ENCODE peak calls at places on chromosomes 2 and 18, in nine cellular contexts. One of them, this sample, is unnamed.

GRCh38 chr2:219254590-219255219 is 987 bp upstream of the TUBA4A start:
- DNase-seq in GM04503: no peak
- DNase-seq in KBM-7: peak; percentile 72
- DNase-seq in AG04450: no peak
- DNase-seq in NCI-H82: no peak
- DNase-seq in NCI-H2081: no peak
- DNase-seq in activated T-cell treated with anti-CD3 and anti-CD28 coated beads for 1 hour: no peak
- DNase-seq in fibroblast of mammary gland: no peak
- DNase-seq in NCI-H1694: no peak
- DNase-seq in this sample: peak; percentile 51

GRCh38 chr2:36354816-36355156 is 792 bp upstream of the CRIM1 start:
- DNase-seq in GM04503: no peak
- DNase-seq in KBM-7: no peak
- DNase-seq in AG04450: no peak
- DNase-seq in NCI-H82: no peak
- DNase-seq in NCI-H2081: no peak
- DNase-seq in activated T-cell treated with anti-CD3 and anti-CD28 coated beads for 1 hour: no peak
- DNase-seq in fibroblast of mammary gland: no peak
- DNase-seq in NCI-H1694: no peak
- DNase-seq in this sample: no peak

GRCh38 chr18:23317975-23318675 is 135.0 kb upstream of the RIOK3 start:
- DNase-seq in GM04503: peak; percentile 42
- DNase-seq in KBM-7: no peak
- DNase-seq in AG04450: no peak
- DNase-seq in NCI-H82: no peak
- DNase-seq in NCI-H2081: no peak
- DNase-seq in activated T-cell treated with anti-CD3 and anti-CD28 coated beads for 1 hour: no peak
- DNase-seq in fibroblast of mammary gland: peak; percentile 76
- DNase-seq in NCI-H1694: no peak
- DNase-seq in this sample: no peak

GRCh38 chr2:204743368-204743960 is 198.2 kb downstream of the PARD3B start:
- DNase-seq in GM04503: no peak
- DNase-seq in KBM-7: no peak
- DNase-seq in AG04450: no peak
- DNase-seq in NCI-H82: no peak
- DNase-seq in NCI-H2081: no peak
- DNase-seq in activated T-cell treated with anti-CD3 and anti-CD28 coated beads for 1 hour: no peak
- DNase-seq in fibroblast of mammary gland: no peak
- DNase-seq in NCI-H1694: no peak
- DNase-seq in this sample: no peak

GRCh38 chr2:5915926-5916325 is 223.7 kb downstream of the SOX11 start:
- DNase-seq in GM04503: no peak
- DNase-seq in KBM-7: peak; percentile 43
- DNase-seq in AG04450: peak; percentile 16
- DNase-seq in NCI-H82: peak; percentile 80
- DNase-seq in NCI-H2081: peak; percentile 68
- DNase-seq in activated T-cell treated with anti-CD3 and anti-CD28 coated beads for 1 hour: no peak
- DNase-seq in fibroblast of mammary gland: no peak
- DNase-seq in NCI-H1694: peak; percentile 64
- DNase-seq in this sample: no peak

GRCh38 chr2:20108655-20109396 is 57.4 kb upstream of the LAPTM4A start:
- DNase-seq in GM04503: no peak
- DNase-seq in KBM-7: no peak
- DNase-seq in AG04450: no peak
- DNase-seq in NCI-H82: no peak
- DNase-seq in NCI-H2081: no peak
- DNase-seq in activated T-cell treated with anti-CD3 and anti-CD28 coated beads for 1 hour: no peak
- DNase-seq in fibroblast of mammary gland: peak; percentile 82
- DNase-seq in NCI-H1694: no peak
- DNase-seq in this sample: peak; percentile 69

GRCh38 chr2:210421916-210422315 is 54.6 kb downstream of the LANCL1 start:
- DNase-seq in GM04503: no peak
- DNase-seq in KBM-7: peak; percentile 27
- DNase-seq in AG04450: no peak
- DNase-seq in NCI-H82: no peak
- DNase-seq in NCI-H2081: no peak
- DNase-seq in activated T-cell treated with anti-CD3 and anti-CD28 coated beads for 1 hour: no peak
- DNase-seq in fibroblast of mammary gland: peak; percentile 72
- DNase-seq in NCI-H1694: no peak
- DNase-seq in this sample: no peak

GRCh38 chr2:187698374-187699110 is 144.3 kb upstream of the TFPI start:
- DNase-seq in GM04503: no peak
- DNase-seq in KBM-7: no peak
- DNase-seq in AG04450: no peak
- DNase-seq in NCI-H82: no peak
- DNase-seq in NCI-H2081: no peak
- DNase-seq in activated T-cell treated with anti-CD3 and anti-CD28 coated beads for 1 hour: no peak
- DNase-seq in fibroblast of mammary gland: peak; percentile 1
- DNase-seq in NCI-H1694: no peak
- DNase-seq in this sample: no peak

GRCh38 chr2:212005077-212005671 is 533.4 kb downstream of the ERBB4 start:
- DNase-seq in GM04503: no peak
- DNase-seq in KBM-7: peak; percentile 22
- DNase-seq in AG04450: no peak
- DNase-seq in NCI-H82: peak; percentile 79
- DNase-seq in NCI-H2081: peak; percentile 73
- DNase-seq in activated T-cell treated with anti-CD3 and anti-CD28 coated beads for 1 hour: no peak
- DNase-seq in fibroblast of mammary gland: peak; percentile 39
- DNase-seq in NCI-H1694: peak; percentile 33
- DNase-seq in this sample: peak; percentile 25

GRCh38 chr2:99217929-99218501 is 37.0 kb downstream of the MRPL30 start:
- DNase-seq in GM04503: no peak
- DNase-seq in KBM-7: peak; percentile 59
- DNase-seq in AG04450: no peak
- DNase-seq in NCI-H82: no peak
- DNase-seq in NCI-H2081: no peak
- DNase-seq in activated T-cell treated with anti-CD3 and anti-CD28 coated beads for 1 hour: no peak
- DNase-seq in fibroblast of mammary gland: no peak
- DNase-seq in NCI-H1694: no peak
- DNase-seq in this sample: no peak

GRCh38 chr2:121521359-121521758 is 9.3 kb upstream of the RNU4ATAC start:
- DNase-seq in GM04503: no peak
- DNase-seq in KBM-7: no peak
- DNase-seq in AG04450: peak; percentile 23
- DNase-seq in NCI-H82: no peak
- DNase-seq in NCI-H2081: no peak
- DNase-seq in activated T-cell treated with anti-CD3 and anti-CD28 coated beads for 1 hour: no peak
- DNase-seq in fibroblast of mammary gland: peak; percentile 77
- DNase-seq in NCI-H1694: no peak
- DNase-seq in this sample: no peak

GRCh38 chr2:162013514-162014205 is 60.4 kb downstream of the DPP4 start:
- DNase-seq in GM04503: no peak
- DNase-seq in KBM-7: peak; percentile 40
- DNase-seq in AG04450: no peak
- DNase-seq in NCI-H82: no peak
- DNase-seq in NCI-H2081: no peak
- DNase-seq in activated T-cell treated with anti-CD3 and anti-CD28 coated beads for 1 hour: no peak
- DNase-seq in fibroblast of mammary gland: no peak
- DNase-seq in NCI-H1694: no peak
- DNase-seq in this sample: no peak

GRCh38 chr2:39494784-39495251 is 57.7 kb upstream of the MAP4K3 start:
- DNase-seq in GM04503: peak; percentile 96
- DNase-seq in KBM-7: no peak
- DNase-seq in AG04450: peak; percentile 89
- DNase-seq in NCI-H82: no peak
- DNase-seq in NCI-H2081: no peak
- DNase-seq in activated T-cell treated with anti-CD3 and anti-CD28 coated beads for 1 hour: no peak
- DNase-seq in fibroblast of mammary gland: peak; percentile 99
- DNase-seq in NCI-H1694: no peak
- DNase-seq in this sample: no peak

GRCh38 chr2:101983486-101983885 is 8.3 kb upstream of the IL1R2 start:
- DNase-seq in GM04503: no peak
- DNase-seq in KBM-7: no peak
- DNase-seq in AG04450: no peak
- DNase-seq in NCI-H82: no peak
- DNase-seq in NCI-H2081: peak; percentile 25
- DNase-seq in activated T-cell treated with anti-CD3 and anti-CD28 coated beads for 1 hour: no peak
- DNase-seq in fibroblast of mammary gland: no peak
- DNase-seq in NCI-H1694: no peak
- DNase-seq in this sample: no peak

GRCh38 chr2:69163109-69163508 is 150.1 kb downstream of the ANTXR1 start:
- DNase-seq in GM04503: peak; percentile 83
- DNase-seq in KBM-7: peak; percentile 92
- DNase-seq in AG04450: peak; percentile 47
- DNase-seq in NCI-H82: no peak
- DNase-seq in NCI-H2081: no peak
- DNase-seq in activated T-cell treated with anti-CD3 and anti-CD28 coated beads for 1 hour: no peak
- DNase-seq in fibroblast of mammary gland: peak; percentile 81
- DNase-seq in NCI-H1694: no peak
- DNase-seq in this sample: no peak

GRCh38 chr18:46502444-46502843 is 154.6 kb downstream of the LOXHD1 start:
- DNase-seq in GM04503: no peak
- DNase-seq in KBM-7: peak; percentile 31
- DNase-seq in AG04450: no peak
- DNase-seq in NCI-H82: no peak
- DNase-seq in NCI-H2081: no peak
- DNase-seq in activated T-cell treated with anti-CD3 and anti-CD28 coated beads for 1 hour: no peak
- DNase-seq in fibroblast of mammary gland: no peak
- DNase-seq in NCI-H1694: no peak
- DNase-seq in this sample: no peak

GRCh38 chr18:286515-287310 is 18.9 kb upstream of the THOC1 start:
- DNase-seq in GM04503: no peak
- DNase-seq in KBM-7: peak; percentile 32
- DNase-seq in AG04450: no peak
- DNase-seq in NCI-H82: peak; percentile 26
- DNase-seq in NCI-H2081: peak; percentile 28
- DNase-seq in activated T-cell treated with anti-CD3 and anti-CD28 coated beads for 1 hour: no peak
- DNase-seq in fibroblast of mammary gland: peak; percentile 53
- DNase-seq in NCI-H1694: no peak
- DNase-seq in this sample: no peak

GRCh38 chr18:28073658-28074057 is 103.3 kb downstream of the CDH2 start:
- DNase-seq in GM04503: no peak
- DNase-seq in KBM-7: no peak
- DNase-seq in AG04450: no peak
- DNase-seq in NCI-H82: no peak
- DNase-seq in NCI-H2081: no peak
- DNase-seq in activated T-cell treated with anti-CD3 and anti-CD28 coated beads for 1 hour: no peak
- DNase-seq in fibroblast of mammary gland: no peak
- DNase-seq in NCI-H1694: no peak
- DNase-seq in this sample: no peak

GRCh38 chr2:235551965-235552364 is 58.1 kb downstream of the AGAP1 start:
- DNase-seq in GM04503: peak; percentile 11
- DNase-seq in KBM-7: peak; percentile 72
- DNase-seq in AG04450: no peak
- DNase-seq in NCI-H82: peak; percentile 50
- DNase-seq in NCI-H2081: peak; percentile 77
- DNase-seq in activated T-cell treated with anti-CD3 and anti-CD28 coated beads for 1 hour: no peak
- DNase-seq in fibroblast of mammary gland: peak; percentile 50
- DNase-seq in NCI-H1694: peak; percentile 55
- DNase-seq in this sample: no peak

GRCh38 chr2:101277111-101277510 is 24.4 kb downstream of the CNOT11 start:
- DNase-seq in GM04503: no peak
- DNase-seq in KBM-7: no peak
- DNase-seq in AG04450: no peak
- DNase-seq in NCI-H82: no peak
- DNase-seq in NCI-H2081: no peak
- DNase-seq in activated T-cell treated with anti-CD3 and anti-CD28 coated beads for 1 hour: no peak
- DNase-seq in fibroblast of mammary gland: peak; percentile 40
- DNase-seq in NCI-H1694: no peak
- DNase-seq in this sample: peak; percentile 77

GRCh38 chr2:85785027-85785822 is 31.4 kb downstream of the ATOH8 start:
- DNase-seq in GM04503: peak; percentile 71
- DNase-seq in KBM-7: no peak
- DNase-seq in AG04450: no peak
- DNase-seq in NCI-H82: peak; percentile 44
- DNase-seq in NCI-H2081: no peak
- DNase-seq in activated T-cell treated with anti-CD3 and anti-CD28 coated beads for 1 hour: no peak
- DNase-seq in fibroblast of mammary gland: peak; percentile 94
- DNase-seq in NCI-H1694: peak; percentile 54
- DNase-seq in this sample: peak; percentile 89

GRCh38 chr2:213562539-213563180 is 278.4 kb downstream of the SPAG16 start:
- DNase-seq in GM04503: no peak
- DNase-seq in KBM-7: no peak
- DNase-seq in AG04450: no peak
- DNase-seq in NCI-H82: no peak
- DNase-seq in NCI-H2081: no peak
- DNase-seq in activated T-cell treated with anti-CD3 and anti-CD28 coated beads for 1 hour: no peak
- DNase-seq in fibroblast of mammary gland: no peak
- DNase-seq in NCI-H1694: no peak
- DNase-seq in this sample: no peak

GRCh38 chr2:197254776-197255521 is 55.6 kb downstream of the ANKRD44 start:
- DNase-seq in GM04503: no peak
- DNase-seq in KBM-7: no peak
- DNase-seq in AG04450: no peak
- DNase-seq in NCI-H82: no peak
- DNase-seq in NCI-H2081: no peak
- DNase-seq in activated T-cell treated with anti-CD3 and anti-CD28 coated beads for 1 hour: no peak
- DNase-seq in fibroblast of mammary gland: no peak
- DNase-seq in NCI-H1694: no peak
- DNase-seq in this sample: no peak

GRCh38 chr2:84038866-84039265 is 420.2 kb downstream of the SUCLG1 start:
- DNase-seq in GM04503: no peak
- DNase-seq in KBM-7: no peak
- DNase-seq in AG04450: no peak
- DNase-seq in NCI-H82: peak; percentile 76
- DNase-seq in NCI-H2081: peak; percentile 1
- DNase-seq in activated T-cell treated with anti-CD3 and anti-CD28 coated beads for 1 hour: no peak
- DNase-seq in fibroblast of mammary gland: no peak
- DNase-seq in NCI-H1694: no peak
- DNase-seq in this sample: no peak

GRCh38 chr2:235312571-235312970 is 181.3 kb upstream of the AGAP1 start:
- DNase-seq in GM04503: no peak
- DNase-seq in KBM-7: no peak
- DNase-seq in AG04450: no peak
- DNase-seq in NCI-H82: no peak
- DNase-seq in NCI-H2081: no peak
- DNase-seq in activated T-cell treated with anti-CD3 and anti-CD28 coated beads for 1 hour: no peak
- DNase-seq in fibroblast of mammary gland: no peak
- DNase-seq in NCI-H1694: no peak
- DNase-seq in this sample: no peak

GRCh38 chr2:174344716-174345472 is 10.1 kb downstream of the SP9 start:
- DNase-seq in GM04503: no peak
- DNase-seq in KBM-7: peak; percentile 60
- DNase-seq in AG04450: no peak
- DNase-seq in NCI-H82: peak; percentile 74
- DNase-seq in NCI-H2081: peak; percentile 62
- DNase-seq in activated T-cell treated with anti-CD3 and anti-CD28 coated beads for 1 hour: no peak
- DNase-seq in fibroblast of mammary gland: peak; percentile 68
- DNase-seq in NCI-H1694: peak; percentile 70
- DNase-seq in this sample: no peak

GRCh38 chr2:145740302-145740701 is 1220.4 kb upstream of the ZEB2 start:
- DNase-seq in GM04503: no peak
- DNase-seq in KBM-7: no peak
- DNase-seq in AG04450: no peak
- DNase-seq in NCI-H82: no peak
- DNase-seq in NCI-H2081: no peak
- DNase-seq in activated T-cell treated with anti-CD3 and anti-CD28 coated beads for 1 hour: no peak
- DNase-seq in fibroblast of mammary gland: peak; percentile 34
- DNase-seq in NCI-H1694: no peak
- DNase-seq in this sample: no peak

GRCh38 chr2:15160602-15161001 is 400.5 kb downstream of the NBAS start:
- DNase-seq in GM04503: no peak
- DNase-seq in KBM-7: no peak
- DNase-seq in AG04450: peak; percentile 27
- DNase-seq in NCI-H82: peak; percentile 39
- DNase-seq in NCI-H2081: no peak
- DNase-seq in activated T-cell treated with anti-CD3 and anti-CD28 coated beads for 1 hour: no peak
- DNase-seq in fibroblast of mammary gland: no peak
- DNase-seq in NCI-H1694: no peak
- DNase-seq in this sample: peak; percentile 1

GRCh38 chr2:227308784-227309183 is 16.3 kb upstream of the MFF start:
- DNase-seq in GM04503: no peak
- DNase-seq in KBM-7: no peak
- DNase-seq in AG04450: no peak
- DNase-seq in NCI-H82: no peak
- DNase-seq in NCI-H2081: no peak
- DNase-seq in activated T-cell treated with anti-CD3 and anti-CD28 coated beads for 1 hour: no peak
- DNase-seq in fibroblast of mammary gland: no peak
- DNase-seq in NCI-H1694: no peak
- DNase-seq in this sample: no peak

GRCh38 chr18:70827632-70828031 is 538.8 kb downstream of the SOCS6 start:
- DNase-seq in GM04503: no peak
- DNase-seq in KBM-7: no peak
- DNase-seq in AG04450: no peak
- DNase-seq in NCI-H82: no peak
- DNase-seq in NCI-H2081: no peak
- DNase-seq in activated T-cell treated with anti-CD3 and anti-CD28 coated beads for 1 hour: no peak
- DNase-seq in fibroblast of mammary gland: no peak
- DNase-seq in NCI-H1694: no peak
- DNase-seq in this sample: no peak

This sample was measured in upper lobe of left lung.